ENCODE peak calls at places on chromosomes 1 and 21, in four cellular contexts. Z, R, S and T are unnamed samples.

GRCh38 chr1:98078586-98078985 is 157.8 kb upstream of the DPYD start:
- DNase-seq in Z (no peak), R (no peak), S (no peak), T (no peak)

GRCh38 chr1:226790545-226791181 is 51.6 kb upstream of the ITPKB start:
- DNase-seq in Z (no peak), R (no peak), S (no peak), T (no peak)

GRCh38 chr1:192974701-192975100 is 84.5 kb downstream of the UCHL5 start:
- DNase-seq in Z (no peak), R (no peak), S (no peak), T (no peak)

GRCh38 chr1:178341218-178341956 is 155.4 kb downstream of the CLEC20A start:
- DNase-seq in Z (no peak), R (no peak), S (no peak), T (peak)

GRCh38 chr1:90850181-90850924 is 133.3 kb upstream of the BARHL2 start:
- DNase-seq in Z (peak), R (peak), S (peak), T (no peak)

GRCh38 chr1:208556461-208556860 is 312.3 kb upstream of the PLXNA2 start:
- DNase-seq in Z (no peak), R (no peak), S (no peak), T (no peak)

GRCh38 chr1:236214761-236215160 is 67.0 kb downstream of the ERO1B start:
- DNase-seq in Z (no peak), R (no peak), S (no peak), T (no peak)

GRCh38 chr1:84361796-84362195 is 36.5 kb upstream of the DNASE2B start:
- DNase-seq in Z (no peak), R (no peak), S (no peak), T (no peak)

GRCh38 chr1:67514299-67514698 is 84.1 kb upstream of the SERBP1 start:
- DNase-seq in Z (no peak), R (no peak), S (peak), T (no peak)

GRCh38 chr1:209150114-209150513 is 433.4 kb upstream of the CAMK1G start:
- DNase-seq in Z (peak), R (no peak), S (peak), T (no peak)

GRCh38 chr1:203274603-203275381 is 30.5 kb upstream of the BTG2 start:
- DNase-seq in Z (no peak), R (no peak), S (no peak), T (no peak)

GRCh38 chr1:54553781-54554313 is 5.8 kb downstream of the ACOT11 start:
- DNase-seq in Z (no peak), R (no peak), S (no peak), T (no peak)

GRCh38 chr1:50929376-50929958 is 30.6 kb downstream of the FAF1 start:
- DNase-seq in Z (peak), R (peak), S (peak), T (no peak)

GRCh38 chr1:62299426-62300200 is 19.6 kb downstream of the KANK4 start:
- DNase-seq in Z (no peak), R (no peak), S (peak), T (no peak)

GRCh38 chr1:19360026-19360813 is 48.1 kb downstream of the SLC66A1 start:
- DNase-seq in Z (no peak), R (no peak), S (no peak), T (no peak)

GRCh38 chr21:42370894-42371654 is 4.7 kb upstream of the TFF1 start:
- DNase-seq in Z (peak), R (no peak), S (no peak), T (no peak)

GRCh38 chr1:37083551-37084119 is 49.3 kb upstream of the GRIK3 start:
- DNase-seq in Z (no peak), R (no peak), S (no peak), T (no peak)

GRCh38 chr1:154181944-154182341 is 10.0 kb downstream of the TPM3 start:
- DNase-seq in Z (no peak), R (no peak), S (no peak), T (no peak)

GRCh38 chr1:151009206-151009587 is 948 bp downstream of the PRUNE1 start:
- DNase-seq in Z (peak), R (no peak), S (no peak), T (no peak)

GRCh38 chr1:179709841-179710329 is 33.2 kb upstream of the FAM163A start:
- DNase-seq in Z (no peak), R (no peak), S (no peak), T (no peak)

GRCh38 chr1:96206451-96206850 is 515.1 kb upstream of the PTBP2 start:
- DNase-seq in Z (no peak), R (no peak), S (no peak), T (no peak)

GRCh38 chr1:165116732-165117131 is 239.8 kb downstream of the LMX1A start:
- DNase-seq in Z (no peak), R (peak), S (no peak), T (no peak)

GRCh38 chr1:31031330-31032143 is 34.0 kb downstream of the PUM1 start:
- DNase-seq in Z (no peak), R (no peak), S (no peak), T (no peak)

GRCh38 chr1:153495536-153495935 is 35.1 kb upstream of the S100A7 start:
- DNase-seq in Z (no peak), R (no peak), S (no peak), T (no peak)

GRCh38 chr1:5926686-5927435 is 65.4 kb downstream of the NPHP4 start:
- DNase-seq in Z (no peak), R (no peak), S (no peak), T (no peak)

GRCh38 chr21:41877901-41878830 is 978 bp downstream of the PRDM15 start:
- DNase-seq in Z (peak), R (no peak), S (no peak), T (no peak)

GRCh38 chr21:15001773-15002647 is 62.8 kb downstream of the NRIP1 start:
- DNase-seq in Z (no peak), R (no peak), S (no peak), T (no peak)

GRCh38 chr1:94734963-94735899 is 84.9 kb upstream of the SLC44A3 start:
- DNase-seq in Z (peak), R (no peak), S (no peak), T (peak)

GRCh38 chr1:95384570-95384969 is 150.6 kb downstream of the RWDD3 start:
- DNase-seq in Z (peak), R (no peak), S (peak), T (peak)

GRCh38 chr21:32335601-32336575 is 37.2 kb downstream of the MRAP start:
- DNase-seq in Z (no peak), R (no peak), S (no peak), T (no peak)

GRCh38 chr1:243508303-243508713 is 252.5 kb downstream of the SDCCAG8 start:
- DNase-seq in Z (no peak), R (no peak), S (no peak), T (no peak)

GRCh38 chr1:54331091-54331772 is 75.0 kb downstream of the SSBP3 start:
- DNase-seq in Z (no peak), R (no peak), S (no peak), T (no peak)

GRCh38 chr1:54230507-54231339 is 30.8 kb downstream of the MRPL37 start:
- DNase-seq in Z (peak), R (no peak), S (no peak), T (no peak)

GRCh38 chr1:198212675-198213074 is 55.9 kb downstream of the NEK7 start:
- DNase-seq in Z (no peak), R (no peak), S (no peak), T (no peak)

GRCh38 chr1:173050865-173051264 is at the start of gene TNFSF18:
- DNase-seq in Z (no peak), R (no peak), S (no peak), T (no peak)

GRCh38 chr1:107405241-107405640 is 264.4 kb downstream of the NTNG1 start:
- DNase-seq in Z (no peak), R (no peak), S (no peak), T (no peak)

GRCh38 chr1:186617860-186618780 is 62.1 kb downstream of the PTGS2 start:
- DNase-seq in Z (no peak), R (peak), S (no peak), T (no peak)

GRCh38 chr1:11600901-11601300 is 53.3 kb downstream of the FBXO2 start:
- DNase-seq in Z (no peak), R (no peak), S (no peak), T (no peak)

GRCh38 chr1:214330240-214330639 is 49.3 kb downstream of the SMYD2 start:
- DNase-seq in Z (no peak), R (no peak), S (no peak), T (no peak)

GRCh38 chr1:214330715-214331114 is 49.8 kb downstream of the SMYD2 start:
- DNase-seq in Z (no peak), R (no peak), S (no peak), T (no peak)

GRCh38 chr1:214329456-214330220 is 48.7 kb downstream of the SMYD2 start:
- DNase-seq in Z (no peak), R (no peak), S (no peak), T (no peak)

GRCh38 chr1:214327519-214327918 is 46.6 kb downstream of the SMYD2 start:
- DNase-seq in Z (no peak), R (no peak), S (no peak), T (no peak)

DNA sequence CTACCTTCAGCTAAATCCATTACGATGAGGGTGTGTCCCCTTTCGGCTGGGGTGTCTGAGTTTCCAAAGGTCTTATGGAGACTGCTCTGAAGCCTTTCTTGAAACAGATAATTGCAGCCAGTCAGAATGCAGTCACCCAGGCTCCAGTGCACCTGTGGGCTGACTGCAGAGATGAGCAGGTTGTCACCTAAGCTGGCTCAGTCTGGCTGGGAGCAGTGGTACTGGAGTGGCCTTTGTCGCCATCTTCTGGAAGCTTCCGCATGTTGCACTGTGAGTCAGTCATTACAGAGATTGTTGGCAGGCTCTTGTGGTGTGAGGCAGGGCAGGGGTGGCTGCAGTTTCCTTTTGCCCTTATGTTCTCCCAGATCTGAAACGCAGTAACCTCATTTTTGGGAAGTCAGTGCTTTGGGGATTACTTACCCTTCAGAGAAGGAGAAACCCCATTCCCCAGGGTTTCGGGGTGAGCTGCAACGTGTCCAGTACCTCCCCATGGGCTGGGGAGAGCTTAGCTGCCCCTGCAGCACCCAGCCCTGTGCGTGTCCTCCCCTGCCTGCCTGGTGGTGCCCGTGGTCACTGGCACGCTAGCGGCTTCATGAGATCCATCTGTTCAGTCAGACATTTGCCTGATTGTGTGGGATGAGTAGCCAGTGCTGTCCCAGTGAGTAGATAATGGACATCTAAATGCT is 48.0 kb downstream of the SMYD2 start:
- DNase-seq in Z (peak), R (peak), S (peak), T (peak)
- TF ChIP-seq PHF8 in Z (no peak), R (no peak), S (no peak), T (no peak)

GRCh38 chr1:218339267-218339831 is 5.8 kb upstream of the TGFB2 start:
- DNase-seq in Z (peak), R (no peak), S (peak), T (no peak)
- TF ChIP-seq RFX5 in Z (no peak), R (no peak), S (no peak), T (no peak)

GRCh38 chr1:33864460-33865389 is 846 bp downstream of the HMGB4 start:
- DNase-seq in Z (no peak), R (no peak), S (no peak), T (no peak)
- TF ChIP-seq MAX in Z (no peak), R (no peak), S (no peak), T (no peak)

GRCh38 chr1:46183119-46183842 is 7.0 kb upstream of the P3R3URF start:
- DNase-seq in Z (no peak), R (peak), S (peak), T (no peak)
- TF ChIP-seq PHF8 in Z (no peak), R (no peak), S (no peak), T (no peak)

DNA sequence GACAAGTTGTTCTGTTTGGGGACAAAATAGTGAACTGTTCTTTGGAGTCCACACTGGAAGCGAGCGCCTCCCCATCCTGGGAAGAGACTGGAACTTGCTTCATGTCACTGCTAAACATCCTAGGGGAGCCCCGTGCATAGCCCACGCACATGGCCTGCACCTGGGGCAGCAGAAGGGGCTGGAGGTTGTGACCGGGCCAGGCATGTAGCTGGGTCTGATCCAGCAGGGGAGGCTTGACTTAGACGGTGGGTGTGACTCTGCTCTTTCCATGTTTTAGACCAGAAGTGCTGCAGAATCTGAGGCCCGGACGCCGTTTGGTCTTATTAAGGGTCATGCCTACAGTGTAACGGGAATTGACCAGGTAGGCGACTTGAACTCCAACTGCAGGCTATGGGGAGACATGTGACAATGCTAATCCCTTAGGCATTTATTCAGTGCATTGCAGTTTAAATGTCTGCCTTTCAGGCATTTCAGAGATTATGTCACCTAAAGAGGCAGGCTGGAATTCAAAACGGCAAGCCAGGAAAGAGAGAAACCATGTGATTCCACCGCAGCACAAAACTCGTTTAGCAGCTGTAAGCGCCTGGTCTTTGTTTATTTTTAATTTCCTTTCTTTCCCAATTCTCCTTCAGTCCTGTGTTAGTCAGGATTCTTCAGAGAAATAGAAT is 21.8 kb downstream of the CAPN9 start:
- DNase-seq in Z (no peak), R (no peak), S (no peak), T (no peak)
- TF ChIP-seq RFX5 in Z (no peak), R (no peak), S (no peak), T (no peak)